ENCODE peak calls at places on chromosome 19, in nine cellular contexts. V, D, G, M, X, H, S, J and F are unnamed samples.

GRCh38 chr19:50047686-50048085 is 21.9 kb downstream of the ZNF473 start:
- DNase-seq in H (no peak), M (no peak), X (no peak), G (no peak), J (peak), D (no peak), S (no peak), V (no peak), F (no peak)

GRCh38 chr19:46903458-46903857 is 42.7 kb downstream of the ARHGAP35 start:
- DNase-seq in S (no peak), H (no peak), M (no peak), X (no peak), G (no peak), D (no peak), V (no peak), J (no peak), F (no peak)

GRCh38 chr19:57746580-57747471 is at the start of gene ZNF776:
- DNase-seq in J (peak), M (peak), X (peak), S (peak), H (peak), D (peak), V (peak), G (peak), F (peak)

GRCh38 chr19:49802836-49803528 is 10.1 kb downstream of the FUZ start:
- DNase-seq in D (no peak), M (peak), S (peak), J (no peak), G (no peak), X (peak), H (no peak), V (no peak), F (no peak)

GRCh38 chr19:34555447-34555846 is 73.9 kb downstream of the WTIP start:
- DNase-seq in G (no peak), V (no peak), H (no peak), D (no peak), X (no peak), J (no peak), M (no peak), S (no peak), F (no peak)

GRCh38 chr19:11887247-11887617 is 350 bp upstream of the ZNF69 start:
- DNase-seq in G (no peak), S (no peak), D (no peak), X (no peak), H (no peak), M (no peak), J (no peak), V (no peak), F (no peak)

GRCh38 chr19:49065905-49066512 is 1.4 kb upstream of the NTF4 start:
- DNase-seq in X (no peak), V (no peak), G (no peak), H (no peak), D (no peak), M (no peak), S (no peak), J (no peak), F (no peak)

GRCh38 chr19:15317392-15318011 is 14.8 kb downstream of the BRD4 start:
- DNase-seq in S (no peak), G (no peak), J (peak), M (no peak), H (no peak), X (no peak), D (no peak), V (no peak), F (no peak)

GRCh38 chr19:49222011-49222410 is 64.4 kb downstream of the TRPM4 start:
- DNase-seq in S (no peak), V (no peak), D (no peak), H (no peak), M (no peak), G (no peak), X (no peak), J (no peak), F (no peak)

GRCh38 chr19:13995878-13996765 is 10.0 kb downstream of the RFX1 start:
- DNase-seq in V (no peak), M (no peak), S (no peak), G (no peak), J (no peak), H (no peak), X (no peak), D (no peak), F (no peak)

GRCh38 chr19:27392027-27392632 is 1820.8 kb downstream of the UQCRFS1 start:
- DNase-seq in H (no peak), V (no peak), X (no peak), J (no peak), D (no peak), S (peak), M (peak), G (no peak), F (peak)

GRCh38 chr19:38685666-38686529 is 38.4 kb downstream of the ACTN4 start:
- DNase-seq in X (no peak), S (no peak), D (no peak), H (no peak), G (no peak), J (peak), V (no peak), M (no peak), F (no peak)

GRCh38 chr19:6263306-6264076 is 16.3 kb downstream of the MLLT1 start:
- DNase-seq in H (no peak), D (no peak), J (peak), X (no peak), M (no peak), S (no peak), V (no peak), G (no peak), F (no peak)

GRCh38 chr19:33675501-33676124 is 53.9 kb downstream of the CHST8 start:
- DNase-seq in D (no peak), M (no peak), V (no peak), G (no peak), S (no peak), J (no peak), H (no peak), X (no peak), F (no peak)

GRCh38 chr19:6210721-6211600 is 68.8 kb downstream of the MLLT1 start:
- DNase-seq in V (no peak), J (no peak), G (no peak), D (no peak), X (peak), H (no peak), M (no peak), S (no peak), F (no peak)

GRCh38 chr19:6233827-6234511 is 45.8 kb downstream of the MLLT1 start:
- DNase-seq in G (no peak), S (no peak), D (no peak), X (no peak), V (no peak), J (no peak), M (peak), H (no peak), F (no peak)

GRCh38 chr19:43438291-43439162 is 23.8 kb downstream of the TEX101 start:
- DNase-seq in H (no peak), J (peak), G (peak), D (no peak), M (peak), X (peak), V (no peak), S (peak), F (peak)

GRCh38 chr19:35247526-35248309 is 1.1 kb upstream of the LSR start:
- DNase-seq in X (peak), G (peak), J (no peak), H (no peak), M (no peak), D (peak), V (no peak), S (peak), F (peak)

GRCh38 chr19:16614941-16615340 is 13.1 kb downstream of the MED26 start:
- DNase-seq in X (no peak), G (no peak), D (no peak), M (no peak), H (no peak), S (no peak), V (no peak), J (no peak), F (no peak)

GRCh38 chr19:29530549-29531457 is 5.0 kb downstream of the VSTM2B start:
- DNase-seq in S (no peak), G (no peak), M (no peak), X (no peak), H (no peak), V (no peak), J (no peak), D (no peak), F (no peak)

GRCh38 chr19:14089412-14089661 is 1.2 kb downstream of the SAMD1 start:
- DNase-seq in G (no peak), V (peak), D (no peak), M (no peak), H (no peak), J (no peak), S (no peak), X (no peak), F (no peak)

GRCh38 chr19:34225659-34226015 is 28.7 kb upstream of the GARRE1 start:
- DNase-seq in V (no peak), M (no peak), G (no peak), H (no peak), D (no peak), X (peak), J (no peak), S (no peak), F (no peak)

GRCh38 chr19:49560358-49560900 is 19.9 kb downstream of the NOSIP start:
- DNase-seq in H (no peak), X (no peak), G (peak), D (peak), S (no peak), J (no peak), M (no peak), V (peak), F (no peak)

GRCh38 chr19:15436012-15436825 is 13.5 kb downstream of the WIZ start:
- DNase-seq in S (no peak), D (no peak), V (no peak), M (peak), J (no peak), X (no peak), G (no peak), H (no peak), F (no peak)

GRCh38 chr19:45767881-45768643 is 990 bp downstream of the SIX5 start:
- DNase-seq in M (peak), V (peak), D (peak), H (no peak), J (peak), X (peak), G (peak), S (peak), F (peak)

GRCh38 chr19:31100945-31101344 is 248.3 kb downstream of the TSHZ3 start:
- DNase-seq in V (no peak), H (no peak), M (no peak), J (no peak), D (no peak), G (no peak), X (no peak), S (no peak), F (no peak)

GRCh38 chr19:21789761-21790160 is 22.4 kb upstream of the ZNF100 start:
- DNase-seq in D (no peak), H (no peak), G (no peak), S (no peak), V (no peak), X (no peak), J (no peak), M (no peak), F (no peak)

GRCh38 chr19:8610928-8611284 is 391 bp upstream of the ADAMTS10 start:
- DNase-seq in G (no peak), H (no peak), S (no peak), V (no peak), D (no peak), M (no peak), J (no peak), X (no peak), F (no peak)

GRCh38 chr19:8612807-8613171 is 2.3 kb upstream of the ADAMTS10 start:
- DNase-seq in M (no peak), X (no peak), J (no peak), H (no peak), V (no peak), S (no peak), G (no peak), D (no peak), F (no peak)

GRCh38 chr19:8610041-8610927 is at the start of gene ADAMTS10:
- DNase-seq in J (peak), V (peak), G (no peak), X (peak), M (peak), H (no peak), S (peak), D (no peak), F (peak)

GRCh38 chr19:8611391-8611883 is 922 bp upstream of the ADAMTS10 start:
- DNase-seq in X (peak), S (peak), V (no peak), J (no peak), G (no peak), D (no peak), M (peak), H (no peak), F (peak)

GRCh38 chr19:8611890-8612806 is 1.6 kb upstream of the ADAMTS10 start:
- DNase-seq in X (peak), H (no peak), J (peak), M (peak), S (peak), D (no peak), V (peak), G (peak), F (peak)
- H3K4me3 ChIP-seq in X (no peak), H (no peak), J (no peak), M (no peak), S (no peak), D (no peak), V (no peak), G (no peak), F (no peak)

DNA sequence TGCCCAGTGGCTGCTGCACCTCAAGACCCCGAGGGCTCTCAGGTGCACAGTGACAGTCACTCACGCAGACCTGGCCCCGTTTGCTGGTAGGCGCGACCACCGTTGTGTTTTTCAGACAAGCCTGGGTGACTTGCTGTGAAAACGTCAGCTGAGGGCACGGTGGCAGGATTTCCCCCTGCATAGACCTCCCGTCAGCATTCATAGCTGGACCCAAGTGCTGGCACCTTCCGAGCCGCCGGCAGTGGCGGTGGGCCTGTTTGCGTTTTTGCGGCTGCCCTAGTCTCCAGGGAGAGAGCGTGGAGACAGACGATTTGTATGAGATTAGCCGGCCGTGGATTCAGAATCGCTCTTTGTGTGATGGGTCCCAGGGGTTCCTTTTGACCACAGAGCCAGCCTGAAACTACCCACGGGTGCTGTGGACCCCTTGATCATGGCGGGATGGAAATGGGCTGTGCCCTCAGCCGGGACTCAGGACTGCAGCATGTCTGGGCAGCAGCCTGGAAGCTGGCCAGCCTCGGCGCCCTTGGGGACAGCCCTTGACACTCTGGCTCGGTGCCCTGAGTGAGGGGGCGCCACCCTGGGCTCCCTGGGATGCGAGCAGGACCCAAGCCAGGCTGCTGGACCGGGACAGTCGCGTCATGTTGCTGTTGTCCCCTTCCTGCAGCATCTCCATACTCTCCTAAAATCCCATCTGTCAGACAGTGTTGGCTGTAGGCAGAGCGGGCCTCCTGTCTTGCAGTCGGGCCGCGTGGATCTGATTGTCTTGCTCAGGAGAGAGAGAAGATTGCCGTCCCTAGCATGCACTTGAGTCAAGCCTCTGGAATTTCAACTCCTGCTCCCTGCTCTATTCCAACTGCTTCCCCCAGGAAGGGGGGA is 8.6 kb downstream of the KDM4B start:
- DNase-seq in J (peak), G (no peak), M (peak), S (peak), X (peak), H (no peak), D (no peak), V (peak), F (no peak)
- TF ChIP-seq CTCF in J (no peak), G (no peak), M (no peak), S (no peak), X (no peak), H (no peak), D (no peak), V (no peak), F (no peak)

GRCh38 chr19:1261863-1262686 is 7.1 kb upstream of the CIRBP start:
- DNase-seq in M (peak), X (peak), V (no peak), D (peak), S (peak), H (no peak), G (peak), J (peak), F (no peak)
- TF ChIP-seq POLR2A in M (no peak), X (peak), V (no peak), D (no peak), S (no peak), H (peak), G (peak), J (no peak), F (no peak)

DNA sequence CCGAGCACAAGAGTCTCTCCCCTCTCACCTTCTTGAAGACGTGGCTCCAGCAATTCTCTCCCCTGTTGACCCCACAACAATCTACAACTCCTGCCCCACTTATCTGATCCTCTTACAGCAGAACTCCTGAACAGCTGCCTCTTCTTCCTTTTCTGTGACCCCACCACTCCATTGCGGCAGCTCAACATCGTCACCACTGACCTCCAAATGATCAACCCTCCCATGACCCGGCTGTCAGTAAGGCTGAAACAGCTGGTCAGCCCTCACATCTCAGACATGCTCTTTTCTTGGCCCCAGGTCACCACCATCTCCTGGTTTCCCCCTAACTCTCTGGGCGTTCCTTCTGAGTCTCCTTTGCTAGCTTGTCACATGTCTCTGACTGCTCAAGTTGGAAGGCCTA is 1.8 kb downstream of the EXOSC5 start:
- DNase-seq in J (no peak), V (no peak), G (no peak), X (no peak), H (no peak), D (no peak), S (no peak), M (no peak), F (no peak)
- H3K4me3 ChIP-seq in J (no peak), V (no peak), G (no peak), X (no peak), H (no peak), D (no peak), S (no peak), M (no peak), F (no peak)

GRCh38 chr19:3056454-3057016 is 5.8 kb downstream of the TLE5 start:
- DNase-seq in X (no peak), S (peak), M (no peak), H (no peak), V (no peak), G (no peak), J (no peak), D (no peak), F (no peak)

GRCh38 chr19:3058821-3059314 is 3.4 kb downstream of the TLE5 start:
- DNase-seq in V (no peak), S (no peak), G (no peak), J (no peak), X (no peak), D (no peak), H (no peak), M (no peak), F (no peak)

GRCh38 chr19:3058009-3058820 is 4.1 kb downstream of the TLE5 start:
- DNase-seq in S (no peak), D (no peak), G (no peak), V (no peak), M (no peak), H (no peak), X (peak), J (no peak), F (no peak)

GRCh38 chr19:3055741-3056453 is 6.4 kb downstream of the TLE5 start:
- DNase-seq in D (peak), G (peak), J (no peak), V (no peak), S (peak), H (no peak), X (no peak), M (peak), F (peak)

GRCh38 chr19:3057275-3057714 is 5.0 kb downstream of the TLE5 start:
- DNase-seq in G (peak), H (no peak), D (peak), V (peak), S (peak), J (no peak), X (peak), M (peak), F (peak)
- TF ChIP-seq CTCF in G (peak), H (no peak), D (peak), V (peak), S (peak), J (no peak), X (no peak), M (peak), F (no peak)